ENCODE peak calls at places on chromosomes 7 and 10, in five cellular contexts. Z is body of pancreas, S is foreskin fibroblast, C is GM12864, W is NB4. I is an unnamed sample.

GRCh38 chr7:91323759-91324158 is 59.5 kb downstream of the FZD1 start:
- DNase-seq in Z (no peak), S (no peak), C (no peak), W (no peak), I (no peak)

GRCh38 chr7:116706668-116707126 is 34.7 kb downstream of the MET start:
- DNase-seq in Z (no peak), S (peak), C (no peak), W (no peak), I (no peak)

GRCh38 chr10:119375574-119376265 is 166.8 kb downstream of the RGS10 start:
- DNase-seq in Z (no peak), S (peak), C (no peak), W (no peak), I (no peak)

GRCh38 chr7:25596443-25596842 is 368.2 kb upstream of the NPVF start:
- DNase-seq in Z (no peak), S (no peak), C (no peak), W (no peak), I (no peak)

GRCh38 chr10:104925232-104925851 is 284.3 kb downstream of the SORCS3 start:
- DNase-seq in Z (peak), S (peak), C (no peak), W (peak), I (peak)

GRCh38 chr7:79982151-79982770 is 152.4 kb upstream of the GNAI1 start:
- DNase-seq in Z (no peak), S (peak), C (no peak), W (no peak), I (no peak)

GRCh38 chr7:6636741-6637543 is at the start of gene ZNF316:
- DNase-seq in Z (peak), S (peak), C (no peak), W (peak), I (peak)

GRCh38 chr10:44921506-44921905 is 10.4 kb downstream of the TMEM72 start:
- DNase-seq in Z (no peak), S (no peak), C (no peak), W (no peak), I (no peak)

DNA sequence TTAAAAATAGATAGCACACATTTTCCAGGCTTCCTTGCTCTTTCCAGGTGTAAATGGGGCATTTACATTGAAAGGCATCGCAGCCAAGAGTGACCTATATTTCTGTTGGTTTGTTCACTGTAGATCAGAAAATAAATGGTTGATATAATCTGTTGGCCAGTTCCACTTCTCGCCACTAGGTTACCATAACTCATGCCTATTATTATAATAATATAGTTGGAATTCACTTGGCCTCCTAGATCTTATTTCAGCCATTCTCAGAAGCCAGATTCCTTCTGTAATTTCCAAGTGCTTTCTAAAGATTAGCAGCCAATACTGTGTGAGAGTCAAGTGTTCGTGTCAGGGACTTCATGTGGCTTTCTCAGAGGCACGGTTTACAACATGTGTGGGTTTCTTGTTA is 179.5 kb downstream of the DNAH11 start:
- DNase-seq in Z (no peak), S (no peak), C (no peak), W (no peak), I (no peak)
- TF ChIP-seq CTCF in Z (no peak), S (no peak), C (peak), W (no peak), I (no peak)

DNA sequence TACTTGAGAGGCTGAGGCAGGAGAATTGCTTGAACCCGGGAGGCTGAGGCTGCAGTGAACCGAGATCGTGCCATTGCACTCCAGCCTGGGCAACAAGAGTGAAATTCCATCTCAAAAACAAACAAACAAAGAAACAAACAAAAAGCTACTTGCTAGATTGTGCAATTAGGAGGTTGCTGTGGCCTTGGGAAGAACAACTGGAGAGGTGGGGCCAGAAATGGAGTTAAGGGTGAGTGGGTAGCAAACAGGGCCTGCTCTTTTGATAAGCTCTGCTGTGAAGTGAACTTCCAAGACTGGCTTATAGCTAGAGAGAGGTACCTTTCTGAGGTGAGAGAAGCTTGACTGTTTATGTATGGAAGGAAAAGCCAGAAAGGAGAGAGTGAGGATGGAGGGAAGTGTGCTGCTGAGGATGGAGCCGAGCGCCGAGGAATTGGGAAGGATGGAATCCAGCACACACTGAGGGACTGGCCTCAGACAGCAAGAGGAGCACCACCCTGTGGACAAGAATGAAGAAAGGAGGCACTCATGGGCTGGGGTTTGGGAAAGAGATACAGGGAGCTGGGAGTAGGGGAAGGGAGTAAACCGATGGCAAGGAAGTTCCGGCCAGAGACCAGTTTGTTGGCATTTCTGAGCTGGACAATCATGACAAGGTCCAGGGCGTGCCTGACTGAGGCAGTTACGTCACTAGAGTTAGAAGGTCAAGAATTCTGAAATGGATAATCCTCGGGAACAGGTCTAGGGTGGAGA is 7.0 kb upstream of the RPEL1 start:
- DNase-seq in Z (no peak), S (peak), C (no peak), W (no peak), I (no peak)
- TF ChIP-seq CTCF in Z (peak), S (peak), C (no peak), W (peak), I (no peak)

GRCh38 chr7:73869011-73869785 is 8.2 kb downstream of the TMEM270 start:
- DNase-seq in Z (no peak), S (no peak), C (no peak), W (no peak), I (no peak)

GRCh38 chr7:73864981-73865711 is 4.2 kb downstream of the TMEM270 start:
- DNase-seq in Z (no peak), S (no peak), C (no peak), W (no peak), I (no peak)

GRCh38 chr7:73870041-73870492 is 9.1 kb downstream of the TMEM270 start:
- DNase-seq in Z (no peak), S (no peak), C (no peak), W (no peak), I (no peak)

GRCh38 chr7:73865738-73866445 is 4.9 kb downstream of the TMEM270 start:
- DNase-seq in Z (peak), S (peak), C (no peak), W (peak), I (peak)

GRCh38 chr7:73866446-73866767 is 5.4 kb downstream of the TMEM270 start:
- DNase-seq in Z (no peak), S (no peak), C (no peak), W (no peak), I (no peak)
- TF ChIP-seq CTCF in Z (no peak), S (no peak), C (no peak), W (no peak), I (no peak)

DNA sequence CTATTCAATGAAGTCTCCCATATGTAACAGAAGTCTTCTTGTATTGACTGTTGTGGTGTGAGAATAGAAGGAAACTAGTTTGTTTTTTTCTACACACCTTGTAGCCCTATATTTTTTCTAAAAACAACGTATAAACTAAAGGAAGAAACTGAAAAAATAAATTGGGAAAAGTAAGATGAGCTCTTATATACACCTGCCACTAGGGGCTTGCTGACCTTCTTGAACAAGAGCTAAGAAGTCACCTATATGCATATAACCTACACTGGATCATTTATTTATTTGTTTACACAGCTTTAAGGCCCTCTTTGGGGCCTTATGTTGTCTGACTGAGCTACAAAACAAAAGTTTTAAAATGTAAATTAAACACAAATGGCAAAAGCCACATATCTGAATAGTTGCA is 383.0 kb downstream of the HPSE2 start:
- DNase-seq in Z (no peak), S (no peak), C (no peak), W (peak), I (no peak)
- TF ChIP-seq CTCF in Z (no peak), S (no peak), C (no peak), W (no peak), I (no peak)

GRCh38 chr7:103748680-103749079 is 240.8 kb downstream of the RELN start:
- DNase-seq in Z (no peak), S (no peak), C (no peak), W (no peak), I (no peak)

GRCh38 chr7:103751476-103751875 is 238.0 kb downstream of the RELN start:
- DNase-seq in Z (no peak), S (no peak), C (no peak), W (no peak), I (no peak)

GRCh38 chr7:103752995-103753394 is 236.5 kb downstream of the RELN start:
- DNase-seq in Z (no peak), S (peak), C (no peak), W (no peak), I (no peak)
- TF ChIP-seq CTCF in Z (no peak), S (no peak), C (no peak), W (no peak), I (no peak)

GRCh38 chr10:6647811-6648526 is 67.9 kb upstream of the PRKCQ start:
- DNase-seq in Z (peak), S (no peak), C (no peak), W (peak), I (peak)
- TF ChIP-seq CTCF in Z (peak), S (peak), C (peak), W (peak), I (peak)

DNA sequence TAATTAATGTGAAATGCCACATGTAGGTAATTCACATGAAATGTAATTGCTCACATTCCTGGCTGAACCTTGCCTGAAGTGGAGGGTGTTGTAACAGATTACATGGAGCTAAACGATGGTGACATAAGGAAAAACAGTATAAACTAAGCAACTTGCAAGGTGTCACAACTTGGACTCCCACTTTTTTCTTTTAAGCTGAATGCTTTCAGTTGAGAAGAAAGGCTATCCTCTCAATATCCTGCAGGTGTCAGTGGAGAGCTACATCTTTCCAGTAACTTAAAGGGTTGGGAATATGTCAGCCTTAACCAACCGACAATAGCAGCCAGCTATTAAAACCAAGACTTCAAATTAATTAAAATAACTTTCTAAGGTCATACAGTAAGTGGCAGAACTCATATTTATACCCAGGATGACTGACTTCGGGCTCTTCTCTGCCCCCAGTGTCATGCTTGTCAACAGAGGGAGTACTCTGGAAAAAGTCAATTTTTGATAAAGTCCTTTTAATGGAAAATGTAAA is 33.7 kb downstream of the NRBF2 start:
- DNase-seq in Z (no peak), S (peak), C (peak), W (peak), I (peak)
- TF ChIP-seq CTCF in Z (peak), S (peak), C (peak), W (peak), I (peak)

DNA sequence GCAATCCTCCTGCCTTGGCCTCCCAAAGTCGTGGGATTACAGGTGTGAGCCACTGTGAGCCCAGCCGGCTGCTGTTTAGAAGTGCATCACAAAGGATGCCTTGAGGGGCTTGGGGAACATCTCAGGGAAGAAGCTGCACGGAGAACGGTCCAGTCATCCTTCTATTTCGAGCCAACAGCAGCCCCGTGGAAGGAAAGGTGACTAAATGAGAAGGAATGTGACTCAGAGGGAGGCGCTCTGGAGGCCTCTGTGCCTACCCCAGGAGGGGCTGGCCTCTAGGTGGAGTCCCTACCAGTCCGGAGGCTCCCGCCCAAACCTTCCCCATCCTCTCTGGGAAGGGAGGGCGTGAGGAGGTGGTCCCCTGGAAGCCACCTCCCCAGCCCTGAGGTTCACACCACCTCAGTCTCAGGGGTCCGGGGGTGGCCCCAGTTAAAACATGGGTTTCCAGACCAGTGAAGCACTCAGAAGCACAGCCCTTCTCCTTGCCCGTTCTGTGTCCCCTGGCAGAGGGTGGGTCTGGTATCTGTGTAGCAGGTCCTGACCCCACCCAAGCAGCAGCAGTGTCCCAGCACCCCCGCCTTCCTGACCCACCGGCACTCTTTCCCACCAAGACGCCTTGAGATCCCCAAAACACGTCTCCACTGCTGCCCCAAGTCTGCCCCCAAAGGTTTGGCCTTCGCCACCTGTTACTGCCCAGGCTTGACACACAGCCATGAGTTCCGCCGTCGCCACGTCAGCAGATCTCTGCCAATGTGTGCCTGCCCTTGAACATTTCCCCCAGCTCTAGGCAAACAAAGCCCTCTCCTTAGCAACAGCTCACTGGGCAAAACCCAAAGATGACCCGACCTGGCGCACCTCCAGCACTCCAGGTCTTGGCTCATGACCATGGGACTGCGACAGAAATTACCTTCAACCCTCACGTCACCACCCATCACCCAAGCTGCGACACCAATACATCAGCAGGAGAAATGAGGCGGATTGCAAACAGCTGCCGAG is 75.9 kb downstream of the CTBP2 start:
- DNase-seq in Z (peak), S (peak), C (no peak), W (no peak), I (no peak)
- TF ChIP-seq CTCF in Z (peak), S (peak), C (no peak), W (no peak), I (no peak)